ENCODE peak calls at places on chromosomes 16 and 17, in five cellular contexts. F, N, Z, B and S are unnamed samples.
A peak's percentile ranks its signal among the peaks of the same experiment; 100 is the strongest.

GRCh38 chr17:41322264-41322902 is 6.9 kb upstream of the KRTAP17-1 start:
- DNase-seq in F (peak; percentile 35), N (no peak), Z (peak; percentile 68), B (peak; percentile 35), S (no peak)

GRCh38 chr16:60674241-60674640 is 1362.0 kb downstream of the CDH8 start:
- DNase-seq in F (no peak), N (no peak), Z (no peak), B (no peak), S (no peak)

GRCh38 chr16:31277659-31278260 is 18.0 kb downstream of the ITGAM start:
- DNase-seq in F (no peak), N (no peak), Z (no peak), B (no peak), S (no peak)

GRCh38 chr16:75250809-75251279 is 580 bp downstream of the BCAR1 start:
- DNase-seq in F (no peak), N (no peak), Z (no peak), B (peak; percentile 89), S (no peak)

GRCh38 chr16:46573008-46573833 is 48.0 kb downstream of the SHCBP1 start:
- DNase-seq in F (peak; percentile 16), N (no peak), Z (peak; percentile 26), B (peak; percentile 37), S (no peak)

GRCh38 chr17:64599187-64599676 is 62.9 kb downstream of the SMURF2 start:
- DNase-seq in F (peak; percentile 6), N (peak; percentile 26), Z (no peak), B (no peak), S (no peak)

GRCh38 chr17:55271223-55271571 is 6.4 kb downstream of the HLF start:
- DNase-seq in F (no peak), N (no peak), Z (no peak), B (no peak), S (no peak)

GRCh38 chr17:19743101-19744100 is 4.7 kb downstream of the ALDH3A1 start:
- DNase-seq in F (no peak), N (no peak), Z (no peak), B (no peak), S (no peak)

GRCh38 chr17:26818736-26819135 is 475.2 kb upstream of the WSB1 start:
- DNase-seq in F (peak; percentile 7), N (no peak), Z (peak; percentile 18), B (no peak), S (no peak)

GRCh38 chr16:85089485-85089884 is 22.8 kb downstream of the CIBAR2 start:
- DNase-seq in F (no peak), N (no peak), Z (no peak), B (no peak), S (no peak)

GRCh38 chr16:74862743-74863244 is 88.2 kb upstream of the FA2H start:
- DNase-seq in F (peak; percentile 74), N (no peak), Z (peak; percentile 63), B (peak; percentile 78), S (no peak)

GRCh38 chr16:29900102-29900887 is at the start of gene ASPHD1:
- DNase-seq in F (peak; percentile 47), N (peak; percentile 86), Z (peak; percentile 77), B (peak; percentile 73), S (peak; percentile 87)

GRCh38 chr16:29898786-29899515 is 399 bp downstream of the SEZ6L2 start:
- DNase-seq in F (no peak), N (peak; percentile 83), Z (no peak), B (peak; percentile 73), S (no peak)

GRCh38 chr16:29898135-29898534 is 1.2 kb downstream of the SEZ6L2 start:
- DNase-seq in F (no peak), N (peak; percentile 47), Z (no peak), B (no peak), S (no peak)

GRCh38 chr16:29900888-29901606 is 759 bp downstream of the ASPHD1 start:
- DNase-seq in F (no peak), N (no peak), Z (no peak), B (no peak), S (no peak)

GRCh38 chr16:29899516-29900101 is at the start of gene SEZ6L2:
- DNase-seq in F (peak; percentile 13), N (peak; percentile 90), Z (peak; percentile 94), B (peak; percentile 89), S (no peak)
- TF ChIP-seq CTCF in F (no peak), N (no peak), Z (no peak), B (peak; percentile 35), S (peak; percentile 41)

DNA sequence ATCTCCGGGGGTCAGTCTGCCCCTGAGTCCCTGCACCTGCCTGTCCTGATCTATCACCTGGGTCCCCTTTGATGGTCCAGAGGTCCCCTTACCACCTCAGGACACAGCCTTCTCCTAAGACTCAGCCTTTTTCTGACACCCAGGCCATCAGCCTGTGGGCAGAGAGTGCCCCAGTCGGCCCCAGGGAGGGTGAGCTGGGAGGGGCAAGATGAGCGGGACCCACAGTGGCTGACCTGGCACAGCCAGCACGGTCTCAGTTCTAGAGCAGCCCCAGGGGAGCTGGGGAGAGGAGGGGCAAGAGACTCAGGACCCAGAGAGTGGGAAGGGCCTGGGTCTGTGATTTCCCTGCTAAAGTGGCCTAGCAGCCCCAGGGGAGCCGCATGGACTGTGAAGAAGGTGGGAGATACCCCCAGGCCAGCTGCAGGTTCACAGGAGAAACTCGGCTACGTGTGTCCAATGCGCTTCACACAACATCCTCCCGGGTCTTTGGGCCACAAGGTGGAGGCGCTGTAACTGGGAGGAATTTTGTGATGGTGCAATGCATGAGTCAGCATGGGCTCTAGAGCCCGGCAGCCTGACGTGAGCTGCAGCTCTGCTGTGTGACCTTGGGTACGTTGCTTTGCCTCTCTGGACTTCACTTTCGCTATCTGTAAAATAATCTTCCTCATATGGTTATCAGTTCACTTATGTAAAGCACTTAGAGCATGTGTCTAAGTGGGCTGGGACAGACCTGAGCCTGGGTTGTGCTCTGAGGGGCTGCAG is 67.2 kb upstream of the LHX1 start:
- DNase-seq in F (no peak), N (peak; percentile 37), Z (peak; percentile 75), B (no peak), S (no peak)
- TF ChIP-seq CTCF in F (no peak), N (no peak), Z (peak; percentile 25), B (no peak), S (no peak)

GRCh38 chr17:3843935-3844516 is 2.0 kb downstream of the NCBP3 start:
- DNase-seq in F (peak; percentile 68), N (peak; percentile 67), Z (peak; percentile 78), B (peak; percentile 39), S (no peak)
- TF ChIP-seq CTCF in F (peak; percentile 74), N (peak; percentile 36), Z (peak; percentile 83), B (peak; percentile 52), S (peak; percentile 70)

GRCh38 chr17:73646409-73647305 is 2.4 kb upstream of the SDK2 start:
- DNase-seq in F (peak; percentile 12), N (peak; percentile 61), Z (peak; percentile 50), B (peak; percentile 23), S (peak; percentile 51)
- TF ChIP-seq CTCF in F (no peak), N (no peak), Z (peak; percentile 6), B (peak; percentile 39), S (peak; percentile 69)

GRCh38 chr17:80531400-80531799 is 13.2 kb upstream of the RPTOR start:
- DNase-seq in F (no peak), N (no peak), Z (no peak), B (no peak), S (no peak)

GRCh38 chr17:80528521-80528920 is 16.1 kb upstream of the RPTOR start:
- DNase-seq in F (no peak), N (no peak), Z (no peak), B (no peak), S (no peak)

GRCh38 chr17:80527016-80527645 is 17.5 kb upstream of the RPTOR start:
- DNase-seq in F (no peak), N (no peak), Z (no peak), B (no peak), S (no peak)

GRCh38 chr17:80529104-80529903 is 15.3 kb upstream of the RPTOR start:
- DNase-seq in F (no peak), N (no peak), Z (no peak), B (no peak), S (no peak)

GRCh38 chr17:80529904-80530292 is 14.7 kb upstream of the RPTOR start:
- DNase-seq in F (no peak), N (no peak), Z (no peak), B (no peak), S (no peak)
- TF ChIP-seq CTCF in F (no peak), N (no peak), Z (no peak), B (no peak), S (no peak)

GRCh38 chr17:78488867-78489634 is 88.1 kb downstream of the DNAH17 start:
- DNase-seq in F (no peak), N (no peak), Z (peak; percentile 29), B (no peak), S (no peak)
- TF ChIP-seq CTCF in F (no peak), N (no peak), Z (no peak), B (no peak), S (no peak)

GRCh38 chr16:69283851-69284250 is 27.3 kb upstream of the VPS4A start:
- DNase-seq in F (no peak), N (no peak), Z (no peak), B (peak; percentile 55), S (no peak)

GRCh38 chr16:69285240-69285639 is 25.9 kb upstream of the VPS4A start:
- DNase-seq in F (no peak), N (no peak), Z (no peak), B (no peak), S (no peak)

DNA sequence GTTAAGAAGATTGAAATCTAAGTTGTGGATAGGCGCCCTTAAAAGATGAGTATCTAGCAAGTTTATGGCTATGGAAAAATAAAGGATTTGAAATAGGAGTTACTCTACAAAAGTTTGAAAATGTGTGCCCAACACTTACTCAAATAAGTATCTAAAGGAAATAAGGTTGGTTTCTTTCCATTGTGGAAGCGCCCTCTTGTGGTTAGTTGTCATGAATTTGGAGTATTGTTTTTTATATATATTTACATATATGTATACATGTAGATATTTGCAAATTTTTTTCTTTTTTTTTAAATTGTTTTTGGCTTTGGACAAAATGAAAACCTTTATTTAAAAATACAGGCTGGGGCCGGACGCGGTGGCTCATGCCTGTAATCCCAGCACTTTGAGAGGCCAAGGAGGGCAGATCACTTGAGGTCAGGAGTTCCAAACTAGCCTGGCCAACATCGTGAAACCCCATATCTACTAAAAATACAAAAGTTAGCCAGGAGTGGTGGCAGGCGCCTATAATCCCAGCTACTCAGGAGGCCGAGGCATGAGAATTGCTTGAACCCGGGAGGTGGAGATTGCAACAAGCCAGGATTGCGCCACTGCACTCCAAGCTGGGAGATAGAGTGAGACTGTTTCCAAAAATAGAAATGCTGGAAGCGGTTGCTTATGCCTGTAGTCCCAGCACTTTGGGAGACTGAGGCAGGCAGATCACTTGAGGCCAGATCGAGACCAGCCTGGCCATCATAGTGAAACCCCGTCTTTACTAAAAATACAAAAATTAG is 24.0 kb upstream of the VPS4A start:
- DNase-seq in F (peak; percentile 72), N (no peak), Z (peak; percentile 70), B (peak; percentile 70), S (no peak)
- TF ChIP-seq CTCF in F (peak; percentile 46), N (peak; percentile 9), Z (peak; percentile 91), B (peak; percentile 68), S (peak; percentile 90)